ENCODE peak calls at places on chromosomes 12 and 14, in nine cellular contexts. W is MCF 10A; B is naive thymus-derived CD8-positive, alpha-beta T cell; Y is NCI-H1105; S is activated CD8-positive, alpha-beta memory T cell treated with anti-CD3 and anti-CD28 coated beads, Interleukin-2, amount 50 U/mL, for 4 hours; C is hypothalamus; R is stimulated activated CD8-positive, alpha-beta memory T cell treated with anti-CD3 and anti-CD28 coated beads, Interleukin-7, amount 100 ng/mL, for 1 hour; F is T-cell; H is CD8-positive, alpha-beta memory T cell. D is an unnamed sample.

GRCh38 chr12:27814851-27815591 is 35.0 kb upstream of the MANSC4 start:
- DNase-seq in H (no peak), R (no peak), S (no peak), C (no peak), F (no peak), Y (no peak), B (no peak), W (no peak), D (no peak)

GRCh38 chr12:126093911-126094310 is 1028.7 kb downstream of the AACS start:
- DNase-seq in Y (no peak), B (no peak), R (no peak), H (no peak), S (no peak), C (no peak), F (no peak), W (peak), D (no peak)

GRCh38 chr12:132357623-132358186 is 28.3 kb upstream of the GALNT9 start:
- DNase-seq in C (no peak), S (peak), W (no peak), R (no peak), F (no peak), B (no peak), H (no peak), Y (no peak), D (peak)

GRCh38 chr14:77761205-77761931 is 412 bp upstream of the SNW1 start:
- DNase-seq in H (no peak), W (peak), Y (no peak), B (no peak), R (no peak), C (peak), F (no peak), S (no peak), D (peak)

GRCh38 chr12:67697981-67698380 is 49.4 kb downstream of the DYRK2 start:
- DNase-seq in C (no peak), S (no peak), H (no peak), F (no peak), Y (no peak), B (no peak), W (no peak), R (no peak), D (no peak)

GRCh38 chr12:11508699-11509098 is 113.3 kb upstream of the PRB2 start:
- DNase-seq in W (no peak), Y (no peak), B (no peak), C (no peak), R (no peak), F (no peak), H (no peak), S (no peak), D (no peak)

GRCh38 chr12:47651368-47652254 is 54.2 kb downstream of the RPAP3 start:
- DNase-seq in C (no peak), W (peak), R (peak), F (peak), H (peak), S (peak), Y (peak), B (peak), D (peak)

GRCh38 chr14:102501751-102502315 is 7.7 kb downstream of the ANKRD9 start:
- DNase-seq in C (no peak), S (no peak), W (no peak), F (no peak), R (no peak), H (no peak), B (no peak), Y (no peak), D (peak)

GRCh38 chr12:101823891-101824290 is 6.9 kb downstream of the GNPTAB start:
- DNase-seq in H (peak), R (peak), W (peak), Y (no peak), F (peak), C (no peak), S (peak), B (peak), D (peak)

GRCh38 chr12:48810817-48811453 is 7.4 kb upstream of the CACNB3 start:
- DNase-seq in C (no peak), R (no peak), F (no peak), B (no peak), W (peak), Y (no peak), S (no peak), H (no peak), D (no peak)

GRCh38 chr14:81348086-81348485 is 52.0 kb downstream of the STON2 start:
- DNase-seq in C (no peak), S (no peak), W (no peak), R (no peak), H (no peak), F (no peak), B (no peak), Y (no peak), D (no peak)

GRCh38 chr12:65741662-65742480 is 82.4 kb upstream of the HMGA2 start:
- DNase-seq in H (no peak), R (no peak), W (peak), S (peak), F (peak), Y (no peak), B (no peak), C (no peak), D (peak)

GRCh38 chr14:102164241-102164641 is 24.5 kb downstream of the WDR20 start:
- DNase-seq in C (no peak), Y (no peak), B (no peak), R (no peak), F (no peak), H (no peak), W (peak), S (no peak), D (no peak)

GRCh38 chr12:124788936-124789555 is 74.6 kb downstream of the SCARB1 start:
- DNase-seq in B (no peak), C (no peak), Y (no peak), S (no peak), H (no peak), F (no peak), W (no peak), R (no peak), D (no peak)

GRCh38 chr12:75642226-75642625 is 130.8 kb upstream of the KRR1 start:
- DNase-seq in F (no peak), H (no peak), Y (no peak), W (no peak), R (no peak), S (no peak), C (no peak), B (no peak), D (no peak)

GRCh38 chr12:28024231-28024995 is 51.9 kb upstream of the PTHLH start:
- DNase-seq in W (no peak), R (no peak), C (no peak), F (no peak), Y (no peak), S (no peak), H (no peak), B (no peak), D (no peak)

GRCh38 chr12:96036765-96037455 is 1.5 kb upstream of the LTA4H start:
- DNase-seq in R (no peak), W (peak), Y (no peak), H (no peak), B (no peak), S (no peak), F (no peak), C (no peak), D (no peak)

GRCh38 chr12:19411234-19412221 is 27.8 kb upstream of the AEBP2 start:
- DNase-seq in H (no peak), S (no peak), Y (no peak), C (no peak), W (peak), F (no peak), R (no peak), B (no peak), D (no peak)

GRCh38 chr12:42039146-42039545 is 105.5 kb downstream of the GXYLT1 start:
- DNase-seq in Y (no peak), F (no peak), C (no peak), R (no peak), B (no peak), H (no peak), S (no peak), W (peak), D (no peak)

GRCh38 chr14:98171654-98172053 is 1100.3 kb downstream of the BCL11B start:
- DNase-seq in C (no peak), B (no peak), S (no peak), F (no peak), Y (no peak), H (no peak), R (no peak), W (no peak), D (no peak)

GRCh38 chr12:124453419-124454351 is 113.7 kb downstream of the NCOR2 start:
- DNase-seq in W (peak), C (no peak), R (peak), S (peak), B (peak), H (peak), F (peak), Y (no peak), D (peak)

GRCh38 chr14:104383088-104383805 is 196.3 kb upstream of the C14orf180 start:
- DNase-seq in R (no peak), Y (peak), F (no peak), W (no peak), C (no peak), S (no peak), H (no peak), B (no peak), D (no peak)

GRCh38 chr12:14399871-14400270 is 34.4 kb downstream of the ATF7IP start:
- DNase-seq in R (no peak), C (no peak), F (no peak), H (no peak), B (no peak), S (no peak), W (peak), Y (no peak), D (no peak)

GRCh38 chr14:100391777-100392176 is 68.6 kb downstream of the SLC25A47 start:
- DNase-seq in B (no peak), F (no peak), R (no peak), Y (no peak), W (no peak), C (no peak), H (no peak), S (no peak), D (no peak)

GRCh38 chr14:26872930-26873470 is 275.2 kb upstream of the NOVA1 start:
- DNase-seq in R (no peak), B (no peak), C (no peak), H (no peak), W (no peak), Y (no peak), F (no peak), S (no peak), D (no peak)

GRCh38 chr12:94099191-94099983 is 49.0 kb upstream of the PLXNC1 start:
- DNase-seq in R (no peak), B (no peak), S (no peak), F (no peak), C (no peak), H (no peak), Y (peak), W (peak), D (no peak)

GRCh38 chr12:32603858-32604257 is 75.2 kb upstream of the DNM1L start:
- DNase-seq in C (no peak), W (peak), B (no peak), Y (no peak), H (no peak), S (no peak), F (no peak), R (no peak), D (no peak)

GRCh38 chr14:70707138-70708038 is 65.7 kb downstream of the TTC9 start:
- DNase-seq in Y (no peak), F (no peak), S (no peak), W (peak), C (no peak), B (no peak), H (no peak), R (no peak), D (no peak)

GRCh38 chr14:37588667-37588955 is 6.4 kb downstream of the FOXA1 start:
- DNase-seq in W (no peak), B (no peak), S (no peak), Y (no peak), C (no peak), R (no peak), H (no peak), F (no peak), D (no peak)

GRCh38 chr14:103512701-103513611 is 9.7 kb downstream of the CKB start:
- DNase-seq in H (no peak), S (no peak), B (no peak), C (no peak), R (no peak), Y (peak), W (peak), F (no peak), D (peak)

GRCh38 chr12:106919910-106920544 is 35.7 kb upstream of the TMEM263 start:
- DNase-seq in B (no peak), Y (peak), S (no peak), W (peak), R (no peak), H (no peak), F (no peak), C (no peak), D (no peak)

GRCh38 chr12:127690161-127690560 is 576.8 kb upstream of the TMEM132C start:
- DNase-seq in H (no peak), W (peak), C (no peak), Y (no peak), S (no peak), B (no peak), R (no peak), F (no peak), D (no peak)

GRCh38 chr14:80269338-80269935 is 58.1 kb upstream of the DIO2 start:
- DNase-seq in Y (no peak), F (no peak), W (peak), R (no peak), S (no peak), C (no peak), H (no peak), B (no peak), D (no peak)